ENCODE peak calls at places on chromosome 3, in four cellular contexts. One of them, this sample, is unnamed.
A peak's percentile ranks its signal among the peaks of the same experiment; 100 is the strongest.

GRCh38 chr3:126081618-126082333 is 2.1 kb downstream of the SLC41A3 start:
- DNase-seq in midbrain: no peak
- DNase-seq in stomach: peak; percentile 38
- DNase-seq in brain microvascular endothelial cell: peak; percentile 37
- DNase-seq in this sample: no peak

GRCh38 chr3:171261487-171261886 is 198.7 kb downstream of the TNIK start:
- DNase-seq in midbrain: no peak
- DNase-seq in stomach: peak; percentile 41
- DNase-seq in brain microvascular endothelial cell: no peak
- DNase-seq in this sample: no peak

GRCh38 chr3:138491971-138492370 is 57.6 kb downstream of the ESYT3 start:
- DNase-seq in midbrain: no peak
- DNase-seq in stomach: no peak
- DNase-seq in brain microvascular endothelial cell: no peak
- DNase-seq in this sample: no peak

GRCh38 chr3:30597131-30597768 is 9.2 kb upstream of the TGFBR2 start:
- DNase-seq in midbrain: no peak
- DNase-seq in stomach: no peak
- DNase-seq in brain microvascular endothelial cell: peak; percentile 45
- DNase-seq in this sample: no peak

GRCh38 chr3:82807781-82808180 is 1046.3 kb upstream of the GBE1 start:
- DNase-seq in midbrain: no peak
- DNase-seq in stomach: no peak
- DNase-seq in brain microvascular endothelial cell: no peak
- DNase-seq in this sample: no peak

GRCh38 chr3:181892848-181893247 is 181.1 kb downstream of the SOX2 start:
- DNase-seq in midbrain: no peak
- DNase-seq in stomach: no peak
- DNase-seq in brain microvascular endothelial cell: no peak
- DNase-seq in this sample: no peak

GRCh38 chr3:171230857-171231256 is 204.3 kb upstream of the SLC2A2 start:
- DNase-seq in midbrain: no peak
- DNase-seq in stomach: no peak
- DNase-seq in brain microvascular endothelial cell: no peak
- DNase-seq in this sample: no peak

GRCh38 chr3:114418724-114419543 is 125.1 kb downstream of the TIGIT start:
- DNase-seq in midbrain: peak; percentile 77
- DNase-seq in stomach: no peak
- DNase-seq in brain microvascular endothelial cell: peak; percentile 43
- DNase-seq in this sample: no peak

GRCh38 chr3:195809291-195809785 is 2.4 kb downstream of the MUC4 start:
- DNase-seq in midbrain: no peak
- DNase-seq in stomach: no peak
- DNase-seq in brain microvascular endothelial cell: no peak
- DNase-seq in this sample: no peak

GRCh38 chr3:126937533-126938432 is 45.1 kb upstream of the PLXNA1 start:
- DNase-seq in midbrain: no peak
- DNase-seq in stomach: no peak
- DNase-seq in brain microvascular endothelial cell: no peak
- DNase-seq in this sample: no peak

GRCh38 chr3:52318186-52318793 is 2.2 kb downstream of the DNAH1 start:
- DNase-seq in midbrain: no peak
- DNase-seq in stomach: peak; percentile 40
- DNase-seq in brain microvascular endothelial cell: no peak
- DNase-seq in this sample: no peak

GRCh38 chr3:127171320-127171719 is 21.6 kb upstream of the PRR23E start:
- DNase-seq in midbrain: no peak
- DNase-seq in stomach: no peak
- DNase-seq in brain microvascular endothelial cell: no peak
- DNase-seq in this sample: peak; percentile 30

GRCh38 chr3:73419179-73419803 is 205.4 kb downstream of the PDZRN3 start:
- DNase-seq in midbrain: no peak
- DNase-seq in stomach: no peak
- DNase-seq in brain microvascular endothelial cell: no peak
- DNase-seq in this sample: no peak

GRCh38 chr3:83928391-83928790 is 1030.4 kb upstream of the CADM2 start:
- DNase-seq in midbrain: no peak
- DNase-seq in stomach: no peak
- DNase-seq in brain microvascular endothelial cell: no peak
- DNase-seq in this sample: no peak

GRCh38 chr3:144407290-144407689 is 435.7 kb downstream of the DIPK2A start:
- DNase-seq in midbrain: peak; percentile 37
- DNase-seq in stomach: no peak
- DNase-seq in brain microvascular endothelial cell: no peak
- DNase-seq in this sample: no peak

GRCh38 chr3:195003006-195003892 is 267.7 kb downstream of the XXYLT1 start:
- DNase-seq in midbrain: no peak
- DNase-seq in stomach: no peak
- DNase-seq in brain microvascular endothelial cell: no peak
- DNase-seq in this sample: peak; percentile 64

GRCh38 chr3:9198805-9199386 is 50.5 kb downstream of the SRGAP3 start:
- DNase-seq in midbrain: peak; percentile 60
- DNase-seq in stomach: no peak
- DNase-seq in brain microvascular endothelial cell: no peak
- DNase-seq in this sample: no peak

GRCh38 chr3:142904639-142905441 is 16.0 kb upstream of the PCOLCE2 start:
- DNase-seq in midbrain: no peak
- DNase-seq in stomach: peak; percentile 31
- DNase-seq in brain microvascular endothelial cell: no peak
- DNase-seq in this sample: peak; percentile 72

GRCh38 chr3:51977449-51978142 is 2.7 kb downstream of the ABHD14A start:
- DNase-seq in midbrain: no peak
- DNase-seq in stomach: no peak
- DNase-seq in brain microvascular endothelial cell: no peak
- DNase-seq in this sample: no peak

GRCh38 chr3:16802382-16802781 is 82.4 kb upstream of the PLCL2 start:
- DNase-seq in midbrain: no peak
- DNase-seq in stomach: no peak
- DNase-seq in brain microvascular endothelial cell: no peak
- DNase-seq in this sample: no peak

GRCh38 chr3:13177641-13178040 is 104.4 kb upstream of the IQSEC1 start:
- DNase-seq in midbrain: no peak
- DNase-seq in stomach: no peak
- DNase-seq in brain microvascular endothelial cell: no peak
- DNase-seq in this sample: no peak

GRCh38 chr3:43287514-43287913 is 1.2 kb downstream of the SNRK start:
- DNase-seq in midbrain: no peak
- DNase-seq in stomach: no peak
- DNase-seq in brain microvascular endothelial cell: no peak
- DNase-seq in this sample: no peak

GRCh38 chr3:30501526-30501925 is 104.9 kb upstream of the TGFBR2 start:
- DNase-seq in midbrain: no peak
- DNase-seq in stomach: no peak
- DNase-seq in brain microvascular endothelial cell: no peak
- DNase-seq in this sample: no peak

GRCh38 chr3:130470132-130470531 is 46.8 kb upstream of the COL6A6 start:
- DNase-seq in midbrain: no peak
- DNase-seq in stomach: no peak
- DNase-seq in brain microvascular endothelial cell: no peak
- DNase-seq in this sample: no peak

GRCh38 chr3:181464033-181464694 is 247.6 kb upstream of the SOX2 start:
- DNase-seq in midbrain: peak; percentile 24
- DNase-seq in stomach: no peak
- DNase-seq in brain microvascular endothelial cell: no peak
- DNase-seq in this sample: no peak

GRCh38 chr3:25592510-25592968 is 72.2 kb downstream of the TOP2B start:
- DNase-seq in midbrain: no peak
- DNase-seq in stomach: no peak
- DNase-seq in brain microvascular endothelial cell: peak; percentile 90
- DNase-seq in this sample: peak; percentile 84

GRCh38 chr3:87270908-87271727 is 5.3 kb downstream of the POU1F1 start:
- DNase-seq in midbrain: no peak
- DNase-seq in stomach: no peak
- DNase-seq in brain microvascular endothelial cell: no peak
- DNase-seq in this sample: no peak

GRCh38 chr3:32401141-32401540 is 9.5 kb downstream of the CMTM7 start:
- DNase-seq in midbrain: no peak
- DNase-seq in stomach: no peak
- DNase-seq in brain microvascular endothelial cell: no peak
- DNase-seq in this sample: no peak

GRCh38 chr3:135757421-135757820 is 208.1 kb upstream of the PPP2R3A start:
- DNase-seq in midbrain: no peak
- DNase-seq in stomach: no peak
- DNase-seq in brain microvascular endothelial cell: no peak
- DNase-seq in this sample: no peak

This sample was measured in right atrium auricular region.